ENCODE peak calls at places on chromosomes 1 and 21, in eight cellular contexts. A is GF-D8; R is ascending aorta; O is CD8-positive, alpha-beta T cell; G is H4; N is NCI-H1092 treated with DMSO at 0.1 percent for 48 hours; M is H7; H is Right ventricle myocardium superior. J is an unnamed sample.
A peak's percentile ranks its signal among the peaks of the same experiment; 100 is the strongest.

GRCh38 chr1:52970149-52970548 is 43.1 kb downstream of the SCP2 start:
- DNase-seq in N (peak; percentile 5), O (no peak), H (no peak), M (peak; percentile 44), A (no peak), R (no peak), G (peak; percentile 14), J (no peak)

GRCh38 chr1:196538473-196538872 is 69.8 kb downstream of the KCNT2 start:
- DNase-seq in M (no peak), R (no peak), N (no peak), A (no peak), H (no peak), G (peak; percentile 12), O (no peak), J (peak; percentile 4)

GRCh38 chr1:247639381-247639981 is 34.1 kb downstream of the OR2G3 start:
- DNase-seq in R (peak; percentile 71), N (no peak), M (peak; percentile 56), A (no peak), G (no peak), H (peak; percentile 88), O (peak; percentile 14), J (no peak)

GRCh38 chr1:193113992-193114332 is 7.9 kb upstream of the CDC73 start:
- DNase-seq in M (no peak), A (no peak), N (no peak), R (no peak), H (no peak), G (no peak), O (no peak), J (no peak)

GRCh38 chr1:196380311-196380710 is 227.9 kb downstream of the KCNT2 start:
- DNase-seq in G (no peak), N (peak; percentile 88), M (no peak), R (no peak), H (no peak), A (no peak), O (no peak), J (no peak)

GRCh38 chr1:226881515-226882185 is 11.2 kb downstream of the PSEN2 start:
- DNase-seq in A (no peak), O (no peak), N (no peak), G (no peak), M (no peak), R (no peak), H (no peak), J (no peak)

GRCh38 chr1:15406911-15407559 is 2.7 kb upstream of the EFHD2 start:
- DNase-seq in N (no peak), O (no peak), R (peak; percentile 86), M (no peak), G (no peak), A (no peak), H (no peak), J (no peak)

GRCh38 chr1:185376840-185377635 is 60.0 kb upstream of the IVNS1ABP start:
- DNase-seq in G (no peak), R (no peak), O (no peak), M (no peak), A (no peak), H (no peak), N (no peak), J (no peak)

GRCh38 chr1:44664730-44665370 is 9.4 kb downstream of the TMEM53 start:
- DNase-seq in O (no peak), A (no peak), M (no peak), H (no peak), G (no peak), R (no peak), N (no peak), J (no peak)

GRCh38 chr1:22375601-22376000 is 76.0 kb upstream of the ZBTB40 start:
- DNase-seq in G (no peak), A (no peak), O (no peak), N (no peak), R (no peak), M (no peak), H (no peak), J (no peak)

GRCh38 chr1:222893255-222893654 is 78.4 kb downstream of the DISP1 start:
- DNase-seq in G (no peak), H (peak; percentile 36), O (no peak), N (no peak), R (no peak), A (no peak), M (no peak), J (no peak)

GRCh38 chr21:26153758-26154157 is 16.8 kb downstream of the APP start:
- DNase-seq in M (no peak), G (no peak), A (no peak), H (no peak), O (no peak), N (no peak), R (no peak), J (no peak)

GRCh38 chr1:87108228-87108627 is 193.8 kb downstream of the HS2ST1 start:
- DNase-seq in N (no peak), G (no peak), O (no peak), R (no peak), H (no peak), A (no peak), M (no peak), J (no peak)

GRCh38 chr1:33219886-33220661 is 36.2 kb upstream of the ZNF362 start:
- DNase-seq in O (no peak), G (no peak), N (no peak), R (no peak), A (no peak), H (no peak), M (no peak), J (no peak)

GRCh38 chr1:72117621-72118020 is 164.7 kb downstream of the NEGR1 start:
- DNase-seq in M (no peak), H (no peak), O (no peak), R (no peak), N (no peak), G (no peak), A (no peak), J (no peak)

GRCh38 chr1:102184477-102184876 is 187.8 kb upstream of the OLFM3 start:
- DNase-seq in A (no peak), O (no peak), G (no peak), M (no peak), R (no peak), N (no peak), H (no peak), J (no peak)